ENCODE peak calls at places on chromosomes 7 and 10, in four cellular contexts. T is effector memory CD8-positive, alpha-beta T cell; O is KG1; S is spleen. Y is an unnamed sample.

GRCh38 chr7:6294839-6295238 is 22.4 kb upstream of the CYTH3 start:
- DNase-seq in T (no peak), O (no peak), S (peak), Y (no peak)

GRCh38 chr10:73899401-73899780 is 11.5 kb upstream of the PLAU start:
- DNase-seq in T (no peak), O (no peak), S (no peak), Y (no peak)

GRCh38 chr7:30900053-30900452 is 11.6 kb upstream of the AQP1 start:
- DNase-seq in T (no peak), O (no peak), S (no peak), Y (no peak)

GRCh38 chr7:122546496-122546895 is 152.4 kb downstream of the RNF133 start:
- DNase-seq in T (no peak), O (no peak), S (no peak), Y (no peak)

GRCh38 chr7:151694828-151695580 is 175.3 kb upstream of the RHEB start:
- DNase-seq in T (no peak), O (no peak), S (peak), Y (no peak)

GRCh38 chr10:125258676-125259075 is 98.3 kb upstream of the CTBP2 start:
- DNase-seq in T (no peak), O (no peak), S (no peak), Y (no peak)

GRCh38 chr7:89316584-89316983 is 521.0 kb upstream of the TEX47 start:
- DNase-seq in T (no peak), O (no peak), S (no peak), Y (no peak)

GRCh38 chr7:50644114-50644513 is 78.9 kb upstream of the DDC start:
- DNase-seq in T (no peak), O (no peak), S (no peak), Y (no peak)

GRCh38 chr10:12702215-12702614 is 299.3 kb downstream of the CCDC3 start:
- DNase-seq in T (no peak), O (no peak), S (no peak), Y (no peak)

GRCh38 chr10:24552346-24553016 is 171.2 kb downstream of the ARHGAP21 start:
- DNase-seq in T (no peak), O (no peak), S (no peak), Y (no peak)

GRCh38 chr7:130387306-130387627 is 7.0 kb downstream of the CPA1 start:
- DNase-seq in T (no peak), O (no peak), S (no peak), Y (no peak)

GRCh38 chr7:90951986-90952648 is 312.1 kb upstream of the FZD1 start:
- DNase-seq in T (no peak), O (no peak), S (no peak), Y (no peak)

GRCh38 chr7:2523941-2524807 is 4.6 kb downstream of the LFNG start:
- DNase-seq in T (no peak), O (no peak), S (peak), Y (no peak)

GRCh38 chr7:116524609-116525297 is at the start of gene CAV1:
- DNase-seq in T (peak), O (no peak), S (peak), Y (no peak)

GRCh38 chr7:9625953-9626352 is 1192.5 kb downstream of the NXPH1 start:
- DNase-seq in T (no peak), O (no peak), S (no peak), Y (no peak)

GRCh38 chr10:119715628-119716505 is 10.0 kb upstream of the INPP5F start:
- DNase-seq in T (no peak), O (no peak), S (no peak), Y (no peak)

GRCh38 chr7:100465702-100466311 is 1.7 kb upstream of the SPACDR start:
- DNase-seq in T (no peak), O (no peak), S (peak), Y (no peak)

GRCh38 chr10:80104066-80104926 is 25.8 kb downstream of the TMEM254 start:
- DNase-seq in T (no peak), O (no peak), S (no peak), Y (no peak)